ENCODE peak calls at places on chromosome 12, in ten cellular contexts. One of them, this sample, is unnamed.

GRCh38 chr12:57896437-57897201 is 44.7 kb upstream of the ATP23 start:
- DNase-seq in H1: no peak
- DNase-seq in sigmoid colon: peak
- DNase-seq in GM12892: no peak
- DNase-seq in GM12891: no peak
- DNase-seq in K562: no peak
- DNase-seq in breast epithelium: peak
- DNase-seq in GM12878: no peak
- DNase-seq in endothelial cell of umbilical vein: peak
- DNase-seq in transverse colon: peak
- DNase-seq in this sample: peak

GRCh38 chr12:107670999-107671643 is 14.5 kb upstream of the PWP1 start:
- DNase-seq in sigmoid colon: no peak
- DNase-seq in GM12892: no peak
- DNase-seq in K562: peak
- DNase-seq in transverse colon: peak
- DNase-seq in endothelial cell of umbilical vein: peak
- DNase-seq in breast epithelium: no peak
- DNase-seq in GM12878: no peak
- DNase-seq in H1: peak
- DNase-seq in GM12891: no peak
- DNase-seq in this sample: no peak

GRCh38 chr12:69649529-69649928 is 38.8 kb upstream of the LRRC10 start:
- DNase-seq in GM12878: no peak
- DNase-seq in H1: no peak
- DNase-seq in GM12891: no peak
- DNase-seq in K562: no peak
- DNase-seq in GM12892: no peak
- DNase-seq in endothelial cell of umbilical vein: no peak
- DNase-seq in sigmoid colon: no peak
- DNase-seq in breast epithelium: no peak
- DNase-seq in transverse colon: no peak
- DNase-seq in this sample: no peak

GRCh38 chr12:42421844-42422779 is 96.1 kb downstream of the PPHLN1 start:
- DNase-seq in sigmoid colon: no peak
- DNase-seq in GM12878: peak
- DNase-seq in transverse colon: no peak
- DNase-seq in H1: no peak
- DNase-seq in K562: peak
- DNase-seq in GM12891: peak
- DNase-seq in breast epithelium: no peak
- DNase-seq in GM12892: no peak
- DNase-seq in endothelial cell of umbilical vein: peak
- DNase-seq in this sample: no peak

GRCh38 chr12:93943766-93944165 is 204.6 kb upstream of the PLXNC1 start:
- DNase-seq in sigmoid colon: no peak
- DNase-seq in endothelial cell of umbilical vein: no peak
- DNase-seq in GM12878: no peak
- DNase-seq in transverse colon: no peak
- DNase-seq in GM12892: no peak
- DNase-seq in breast epithelium: no peak
- DNase-seq in K562: peak
- DNase-seq in GM12891: no peak
- DNase-seq in H1: no peak
- DNase-seq in this sample: no peak

GRCh38 chr12:70812124-70812523 is 108.4 kb downstream of the PTPRR start:
- DNase-seq in H1: no peak
- DNase-seq in K562: no peak
- DNase-seq in GM12892: no peak
- DNase-seq in transverse colon: peak
- DNase-seq in endothelial cell of umbilical vein: no peak
- DNase-seq in GM12878: no peak
- DNase-seq in sigmoid colon: no peak
- DNase-seq in breast epithelium: no peak
- DNase-seq in GM12891: no peak
- DNase-seq in this sample: no peak

GRCh38 chr12:111643428-111643826 is 42.3 kb downstream of the BRAP start:
- DNase-seq in GM12891: no peak
- DNase-seq in GM12878: no peak
- DNase-seq in sigmoid colon: no peak
- DNase-seq in endothelial cell of umbilical vein: peak
- DNase-seq in transverse colon: peak
- DNase-seq in H1: no peak
- DNase-seq in GM12892: no peak
- DNase-seq in breast epithelium: no peak
- DNase-seq in K562: no peak
- DNase-seq in this sample: no peak

GRCh38 chr12:4251967-4252366 is 21.6 kb upstream of the CCND2 start:
- DNase-seq in K562: no peak
- DNase-seq in transverse colon: no peak
- DNase-seq in endothelial cell of umbilical vein: no peak
- DNase-seq in GM12891: no peak
- DNase-seq in H1: no peak
- DNase-seq in GM12892: no peak
- DNase-seq in breast epithelium: no peak
- DNase-seq in GM12878: no peak
- DNase-seq in sigmoid colon: no peak
- DNase-seq in this sample: no peak

GRCh38 chr12:4615667-4616066 is 33.2 kb downstream of the AKAP3 start:
- DNase-seq in GM12892: no peak
- DNase-seq in sigmoid colon: no peak
- DNase-seq in GM12878: no peak
- DNase-seq in GM12891: no peak
- DNase-seq in endothelial cell of umbilical vein: no peak
- DNase-seq in transverse colon: no peak
- DNase-seq in breast epithelium: no peak
- DNase-seq in H1: no peak
- DNase-seq in K562: no peak
- DNase-seq in this sample: no peak

GRCh38 chr12:132389526-132390286 is 60.3 kb upstream of the GALNT9 start:
- DNase-seq in GM12891: no peak
- DNase-seq in breast epithelium: no peak
- DNase-seq in GM12892: no peak
- DNase-seq in transverse colon: no peak
- DNase-seq in H1: no peak
- DNase-seq in K562: no peak
- DNase-seq in endothelial cell of umbilical vein: no peak
- DNase-seq in GM12878: no peak
- DNase-seq in sigmoid colon: no peak
- DNase-seq in this sample: peak

GRCh38 chr12:90959538-90960139 is 4.7 kb upstream of the CCER1 start:
- DNase-seq in GM12892: no peak
- DNase-seq in breast epithelium: no peak
- DNase-seq in endothelial cell of umbilical vein: peak
- DNase-seq in K562: peak
- DNase-seq in transverse colon: no peak
- DNase-seq in GM12891: no peak
- DNase-seq in GM12878: no peak
- DNase-seq in sigmoid colon: no peak
- DNase-seq in H1: no peak
- DNase-seq in this sample: no peak

GRCh38 chr12:116390656-116391335 is 113.3 kb upstream of the MED13L start:
- DNase-seq in sigmoid colon: no peak
- DNase-seq in GM12878: no peak
- DNase-seq in endothelial cell of umbilical vein: no peak
- DNase-seq in H1: no peak
- DNase-seq in transverse colon: no peak
- DNase-seq in breast epithelium: no peak
- DNase-seq in GM12891: no peak
- DNase-seq in K562: no peak
- DNase-seq in GM12892: no peak
- DNase-seq in this sample: peak

GRCh38 chr12:93363854-93364297 is 13.8 kb upstream of the NUDT4 start:
- DNase-seq in endothelial cell of umbilical vein: no peak
- DNase-seq in GM12878: no peak
- DNase-seq in GM12891: no peak
- DNase-seq in transverse colon: no peak
- DNase-seq in K562: peak
- DNase-seq in GM12892: no peak
- DNase-seq in sigmoid colon: no peak
- DNase-seq in breast epithelium: no peak
- DNase-seq in H1: no peak
- DNase-seq in this sample: no peak

GRCh38 chr12:85179680-85180300 is 100.2 kb upstream of the ALX1 start:
- DNase-seq in GM12878: no peak
- DNase-seq in breast epithelium: no peak
- DNase-seq in sigmoid colon: no peak
- DNase-seq in GM12891: no peak
- DNase-seq in endothelial cell of umbilical vein: peak
- DNase-seq in H1: no peak
- DNase-seq in GM12892: no peak
- DNase-seq in transverse colon: no peak
- DNase-seq in K562: no peak
- DNase-seq in this sample: no peak

GRCh38 chr12:12819752-12820311 is 6.7 kb downstream of the DDX47 start:
- DNase-seq in GM12878: no peak
- DNase-seq in GM12892: no peak
- DNase-seq in sigmoid colon: no peak
- DNase-seq in H1: no peak
- DNase-seq in K562: no peak
- DNase-seq in breast epithelium: no peak
- DNase-seq in endothelial cell of umbilical vein: peak
- DNase-seq in transverse colon: no peak
- DNase-seq in GM12891: no peak
- DNase-seq in this sample: no peak
- TF ChIP-seq POLR2AphosphoS5 in GM12878: no peak
- TF ChIP-seq POLR2AphosphoS5 in GM12892: no peak
- TF ChIP-seq POLR2AphosphoS5 in sigmoid colon: no peak
- TF ChIP-seq POLR2AphosphoS5 in H1: no peak
- TF ChIP-seq POLR2AphosphoS5 in K562: no peak
- TF ChIP-seq POLR2AphosphoS5 in breast epithelium: no peak
- TF ChIP-seq POLR2AphosphoS5 in endothelial cell of umbilical vein: no peak
- TF ChIP-seq POLR2AphosphoS5 in transverse colon: no peak
- TF ChIP-seq POLR2AphosphoS5 in GM12891: no peak
- TF ChIP-seq POLR2AphosphoS5 in this sample: no peak

DNA sequence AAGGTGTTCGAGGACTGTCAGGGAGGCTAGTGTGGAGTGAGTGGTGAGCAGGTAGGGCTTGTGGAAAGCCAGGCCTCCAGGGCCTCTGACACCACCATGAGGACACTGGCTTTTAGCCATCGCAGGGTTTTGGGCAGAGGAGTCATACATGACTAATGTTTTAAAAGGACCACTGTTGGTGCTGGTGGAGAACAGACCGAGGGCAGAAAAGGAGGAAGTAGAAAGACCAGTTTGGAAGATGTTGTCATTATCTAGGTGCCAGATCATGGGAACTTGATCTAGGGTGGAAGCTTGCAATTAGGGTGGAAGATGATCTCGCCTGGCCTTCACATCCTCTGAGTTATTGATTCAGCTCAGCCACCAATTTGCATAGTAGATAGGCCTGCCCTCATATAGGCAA is 144.2 kb downstream of the C12orf75 start:
- DNase-seq in GM12891: no peak
- DNase-seq in K562: no peak
- DNase-seq in breast epithelium: no peak
- DNase-seq in H1: no peak
- DNase-seq in sigmoid colon: no peak
- DNase-seq in endothelial cell of umbilical vein: peak
- DNase-seq in transverse colon: no peak
- DNase-seq in GM12892: no peak
- DNase-seq in GM12878: no peak
- DNase-seq in this sample: no peak
- TF ChIP-seq POLR2AphosphoS5 in GM12891: no peak
- TF ChIP-seq POLR2AphosphoS5 in K562: no peak
- TF ChIP-seq POLR2AphosphoS5 in breast epithelium: no peak
- TF ChIP-seq POLR2AphosphoS5 in H1: no peak
- TF ChIP-seq POLR2AphosphoS5 in sigmoid colon: no peak
- TF ChIP-seq POLR2AphosphoS5 in endothelial cell of umbilical vein: peak
- TF ChIP-seq POLR2AphosphoS5 in transverse colon: no peak
- TF ChIP-seq POLR2AphosphoS5 in GM12892: no peak
- TF ChIP-seq POLR2AphosphoS5 in GM12878: no peak
- TF ChIP-seq POLR2AphosphoS5 in this sample: no peak

GRCh38 chr12:121889267-121889624 is 656 bp downstream of the PSMD9 start:
- DNase-seq in GM12891: no peak
- DNase-seq in GM12878: no peak
- DNase-seq in endothelial cell of umbilical vein: no peak
- DNase-seq in transverse colon: no peak
- DNase-seq in sigmoid colon: no peak
- DNase-seq in GM12892: no peak
- DNase-seq in breast epithelium: no peak
- DNase-seq in H1: peak
- DNase-seq in K562: no peak
- DNase-seq in this sample: no peak

GRCh38 chr12:121898287-121898686 is 9.7 kb downstream of the PSMD9 start:
- DNase-seq in transverse colon: no peak
- DNase-seq in GM12891: no peak
- DNase-seq in GM12892: no peak
- DNase-seq in H1: no peak
- DNase-seq in K562: no peak
- DNase-seq in breast epithelium: no peak
- DNase-seq in endothelial cell of umbilical vein: no peak
- DNase-seq in GM12878: no peak
- DNase-seq in sigmoid colon: no peak
- DNase-seq in this sample: no peak

GRCh38 chr12:121894633-121895032 is 6.0 kb downstream of the PSMD9 start:
- DNase-seq in H1: no peak
- DNase-seq in GM12892: no peak
- DNase-seq in GM12891: no peak
- DNase-seq in GM12878: no peak
- DNase-seq in transverse colon: no peak
- DNase-seq in breast epithelium: no peak
- DNase-seq in sigmoid colon: peak
- DNase-seq in K562: peak
- DNase-seq in endothelial cell of umbilical vein: peak
- DNase-seq in this sample: no peak

GRCh38 chr12:121892673-121893561 is 4.3 kb downstream of the PSMD9 start:
- DNase-seq in transverse colon: no peak
- DNase-seq in H1: no peak
- DNase-seq in GM12891: no peak
- DNase-seq in GM12878: no peak
- DNase-seq in endothelial cell of umbilical vein: no peak
- DNase-seq in breast epithelium: no peak
- DNase-seq in GM12892: no peak
- DNase-seq in K562: peak
- DNase-seq in sigmoid colon: no peak
- DNase-seq in this sample: no peak

GRCh38 chr12:121893901-121894540 is 5.4 kb downstream of the PSMD9 start:
- DNase-seq in breast epithelium: no peak
- DNase-seq in endothelial cell of umbilical vein: peak
- DNase-seq in transverse colon: no peak
- DNase-seq in H1: no peak
- DNase-seq in K562: peak
- DNase-seq in GM12892: no peak
- DNase-seq in GM12878: no peak
- DNase-seq in GM12891: no peak
- DNase-seq in sigmoid colon: no peak
- DNase-seq in this sample: no peak
- TF ChIP-seq POLR2AphosphoS5 in breast epithelium: no peak
- TF ChIP-seq POLR2AphosphoS5 in endothelial cell of umbilical vein: no peak
- TF ChIP-seq POLR2AphosphoS5 in transverse colon: no peak
- TF ChIP-seq POLR2AphosphoS5 in H1: no peak
- TF ChIP-seq POLR2AphosphoS5 in K562: no peak
- TF ChIP-seq POLR2AphosphoS5 in GM12892: no peak
- TF ChIP-seq POLR2AphosphoS5 in GM12878: no peak
- TF ChIP-seq POLR2AphosphoS5 in GM12891: no peak
- TF ChIP-seq POLR2AphosphoS5 in sigmoid colon: no peak
- TF ChIP-seq POLR2AphosphoS5 in this sample: no peak

DNA sequence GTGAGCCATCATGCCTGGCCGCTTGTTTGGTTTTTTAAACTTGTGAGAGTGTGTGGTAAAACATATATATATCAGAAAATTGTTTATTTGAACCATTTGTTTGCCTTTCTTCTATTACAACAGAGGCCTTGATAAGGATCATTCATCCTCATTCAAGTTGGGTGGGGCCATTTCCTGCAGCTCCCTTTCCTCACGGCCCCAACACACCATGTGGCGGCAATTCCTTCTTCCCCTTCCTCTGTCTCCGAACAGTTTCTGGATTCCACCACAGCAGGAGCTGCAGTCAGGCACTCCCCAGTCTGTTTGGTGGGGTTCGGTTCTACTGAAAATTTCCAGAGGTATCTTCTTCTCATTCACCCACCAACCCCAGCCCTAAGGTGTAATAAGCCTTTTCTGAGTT is 42.0 kb upstream of the RASSF3 start:
- DNase-seq in K562: peak
- DNase-seq in GM12891: no peak
- DNase-seq in GM12892: no peak
- DNase-seq in transverse colon: peak
- DNase-seq in breast epithelium: no peak
- DNase-seq in sigmoid colon: peak
- DNase-seq in H1: no peak
- DNase-seq in GM12878: no peak
- DNase-seq in endothelial cell of umbilical vein: no peak
- DNase-seq in this sample: no peak
- TF ChIP-seq POLR2AphosphoS5 in K562: no peak
- TF ChIP-seq POLR2AphosphoS5 in GM12891: no peak
- TF ChIP-seq POLR2AphosphoS5 in GM12892: no peak
- TF ChIP-seq POLR2AphosphoS5 in transverse colon: no peak
- TF ChIP-seq POLR2AphosphoS5 in breast epithelium: no peak
- TF ChIP-seq POLR2AphosphoS5 in sigmoid colon: no peak
- TF ChIP-seq POLR2AphosphoS5 in H1: no peak
- TF ChIP-seq POLR2AphosphoS5 in GM12878: no peak
- TF ChIP-seq POLR2AphosphoS5 in endothelial cell of umbilical vein: no peak
- TF ChIP-seq POLR2AphosphoS5 in this sample: no peak

This sample was measured in spleen.